ENCODE peak calls at places on chromosomes 13 and 19, in six cellular contexts. D is heart right ventricle, U is SJSA1, X is lung, H is pancreas, C is Peyer's patch. Q is an unnamed sample. For H3K4me1, the result is how much of the 10 kb centered on the place peaks cover.

GRCh38 chr13:87035538-87035937 is 635.6 kb upstream of the SLITRK5 start:
- DNase-seq in X (no peak), H (no peak), D (no peak), U (no peak), C (no peak), Q (no peak)

GRCh38 chr19:40525234-40526051 is 51.2 kb upstream of the SHKBP1 start:
- DNase-seq in D (no peak), H (no peak), C (no peak), X (no peak), U (no peak), Q (no peak)

GRCh38 chr13:113041293-113041690 is 64.3 kb upstream of the F7 start:
- DNase-seq in C (no peak), D (no peak), H (no peak), X (no peak), U (no peak), Q (no peak)

GRCh38 chr19:33825556-33825955 is 28.9 kb downstream of the KCTD15 start:
- DNase-seq in C (no peak), D (no peak), U (no peak), X (no peak), H (no peak), Q (no peak)

GRCh38 chr19:2034729-2035589 is 16.1 kb downstream of the MKNK2 start:
- DNase-seq in X (peak), C (peak), H (peak), U (no peak), D (no peak), Q (no peak)

GRCh38 chr19:7507884-7508283 is 8.0 kb upstream of the ZNF358 start:
- DNase-seq in D (no peak), C (peak), U (peak), H (peak), X (peak), Q (no peak)

GRCh38 chr13:87678353-87678752 is 7.2 kb downstream of the SLITRK5 start:
- DNase-seq in D (no peak), H (no peak), C (no peak), X (no peak), U (no peak), Q (no peak)

GRCh38 chr19:11064831-11065303 is 24.4 kb upstream of the LDLR start:
- DNase-seq in D (no peak), U (no peak), X (no peak), C (no peak), H (no peak), Q (no peak)

GRCh38 chr13:109494955-109495354 is 291.4 kb downstream of the IRS2 start:
- DNase-seq in U (peak), X (no peak), D (no peak), C (no peak), H (no peak), Q (no peak)

GRCh38 chr19:7427944-7428343 is 60.9 kb downstream of the PEX11G start:
- DNase-seq in D (no peak), X (no peak), U (peak), C (no peak), H (no peak), Q (no peak)

DNA sequence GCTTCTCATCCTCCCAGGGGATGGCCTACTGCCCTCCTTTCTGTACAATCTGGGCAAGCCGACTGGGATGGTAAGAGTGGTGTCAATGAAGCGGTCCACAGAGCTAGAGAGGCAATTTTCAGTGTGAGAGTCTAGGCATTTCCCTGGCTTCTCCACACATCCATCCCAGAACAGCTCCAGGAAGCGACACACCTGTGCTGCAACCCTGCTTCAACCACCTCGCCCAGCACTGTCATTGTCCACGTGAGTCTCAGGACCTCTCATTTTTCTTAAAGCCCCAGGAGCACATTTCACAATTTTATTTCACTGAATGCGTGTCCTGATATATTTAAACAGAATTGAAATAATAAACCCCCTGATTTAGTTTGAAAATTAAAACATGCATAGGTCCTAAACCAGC is 15.5 kb upstream of the UBL3 start:
- DNase-seq in X (no peak), C (no peak), U (no peak), D (no peak), H (no peak), Q (no peak)
- H3K4me1 ChIP-seq in X (under half), C (under half), U (half or more), D (under half), H (under half), Q (under half)

GRCh38 chr19:55385236-55385748 is 440 bp upstream of the RPL28 start:
- DNase-seq in U (peak), D (peak), X (peak), H (peak), C (peak), Q (peak)
- H3K4me1 ChIP-seq in U (under half), D (under half), X (under half), H (under half), C (under half), Q (under half)

GRCh38 chr19:42275517-42275916 is 6.5 kb downstream of the CIC start:
- DNase-seq in X (no peak), C (no peak), U (no peak), H (no peak), D (no peak), Q (no peak)
- H3K4me1 ChIP-seq in X (under half), C (under half), U (under half), H (under half), D (half or more), Q (half or more)

GRCh38 chr19:18223860-18224524 is 2.2 kb downstream of the PDE4C start:
- DNase-seq in C (peak), D (peak), U (no peak), X (no peak), H (peak), Q (no peak)
- H3K4me1 ChIP-seq in C (under half), D (under half), U (under half), X (under half), H (under half), Q (under half)

GRCh38 chr19:48397263-48397635 is 3.8 kb downstream of the GRIN2D start:
- DNase-seq in X (no peak), H (no peak), U (no peak), D (no peak), C (no peak), Q (no peak)
- H3K4me1 ChIP-seq in X (under half), H (under half), U (under half), D (under half), C (under half), Q (under half)

GRCh38 chr19:55619264-55619663 is 5.1 kb downstream of the ZNF784 start:
- DNase-seq in X (no peak), H (no peak), U (no peak), D (no peak), C (no peak), Q (no peak)

GRCh38 chr19:55621673-55622231 is 2.6 kb downstream of the ZNF784 start:
- DNase-seq in H (no peak), X (no peak), D (no peak), U (no peak), C (no peak), Q (no peak)

GRCh38 chr19:55618426-55618825 is 5.9 kb downstream of the ZNF784 start:
- DNase-seq in X (no peak), C (no peak), H (no peak), U (no peak), D (no peak), Q (no peak)

GRCh38 chr19:55620951-55621672 is 3.3 kb downstream of the ZNF784 start:
- DNase-seq in U (no peak), X (no peak), H (no peak), D (no peak), C (no peak), Q (no peak)

GRCh38 chr19:55620410-55620809 is 4.0 kb downstream of the ZNF784 start:
- DNase-seq in U (no peak), D (no peak), X (no peak), H (no peak), C (no peak), Q (no peak)
- H3K4me1 ChIP-seq in U (under half), D (under half), X (under half), H (under half), C (under half), Q (under half)